ENCODE peak calls at places on chromosomes 5 and 9, in seven cellular contexts. E, M, X, J, O, K and N are unnamed samples.

GRCh38 chr5:5544094-5544663 is 121.7 kb downstream of the ICE1 start:
- DNase-seq in X (no peak), E (no peak), O (no peak), M (no peak), J (no peak), K (no peak), N (no peak)

GRCh38 chr9:34547960-34548603 is 25.3 kb upstream of the ENHO start:
- DNase-seq in O (peak; percentile 71), E (peak; percentile 30), K (no peak), M (peak; percentile 77), X (peak; percentile 12), J (peak; percentile 81), N (peak; percentile 87)

GRCh38 chr5:64972591-64972990 is 203.9 kb downstream of the CWC27 start:
- DNase-seq in J (no peak), X (no peak), K (no peak), E (no peak), O (no peak), M (no peak), N (no peak)

GRCh38 chr9:33791117-33791516 is 4.2 kb upstream of the PRSS3 start:
- DNase-seq in X (no peak), M (no peak), K (no peak), O (no peak), J (no peak), E (no peak), N (no peak)

GRCh38 chr9:6959275-6960000 is 201.7 kb downstream of the KDM4C start:
- DNase-seq in M (no peak), E (no peak), K (no peak), O (no peak), J (no peak), X (no peak), N (peak; percentile 12)

GRCh38 chr5:2153350-2153749 is 270.6 kb upstream of the IRX4 start:
- DNase-seq in E (no peak), O (no peak), K (no peak), M (no peak), X (no peak), J (no peak), N (no peak)

GRCh38 chr5:71757590-71758543 is 38.8 kb downstream of the CARTPT start:
- DNase-seq in E (no peak), J (peak; percentile 86), K (peak; percentile 14), O (peak; percentile 75), X (peak; percentile 72), M (peak; percentile 28), N (peak; percentile 82)

GRCh38 chr9:4207881-4208615 is 91.8 kb downstream of the GLIS3 start:
- DNase-seq in M (no peak), J (peak; percentile 69), E (no peak), K (no peak), O (no peak), X (no peak), N (no peak)

GRCh38 chr5:177447611-177448243 is 1.1 kb downstream of the PRR7 start:
- DNase-seq in K (no peak), J (peak; percentile 94), M (peak; percentile 60), X (no peak), O (peak; percentile 95), E (peak; percentile 87), N (peak; percentile 60)